ENCODE peak calls at places on chromosomes 7 and 10, in five cellular contexts. P is HCT116, W is Panc1, H is A549, N is GM12878. E is an unnamed sample.

GRCh38 chr10:110876000-110876399 is 4.3 kb downstream of the PDCD4 start:
- DNase-seq in P (no peak), W (no peak), H (no peak), N (no peak), E (no peak)

GRCh38 chr7:37352974-37353948 is 95.4 kb downstream of the ELMO1 start:
- DNase-seq in P (peak), W (peak), H (no peak), N (no peak), E (peak)

GRCh38 chr7:51187941-51188340 is 128.7 kb downstream of the COBL start:
- DNase-seq in P (no peak), W (no peak), H (peak), N (no peak), E (no peak)

GRCh38 chr10:119549247-119549999 is 6.9 kb upstream of the RGS10 start:
- DNase-seq in P (no peak), W (no peak), H (no peak), N (no peak), E (no peak)

GRCh38 chr7:23299770-23300300 is 696 bp downstream of the MALSU1 start:
- DNase-seq in P (no peak), W (no peak), H (peak), N (no peak), E (no peak)

GRCh38 chr10:26650406-26650805 is 47.1 kb upstream of the PDSS1 start:
- DNase-seq in P (no peak), W (no peak), H (no peak), N (no peak), E (no peak)

GRCh38 chr10:63866075-63866746 is 345.0 kb downstream of the REEP3 start:
- DNase-seq in P (peak), W (peak), H (peak), N (peak), E (no peak)

GRCh38 chr10:4144802-4145201 is 359.8 kb upstream of the KLF6 start:
- DNase-seq in P (no peak), W (no peak), H (no peak), N (no peak), E (no peak)

GRCh38 chr7:37128644-37129043 is 320.0 kb downstream of the ELMO1 start:
- DNase-seq in P (no peak), W (no peak), H (no peak), N (no peak), E (no peak)

GRCh38 chr7:140674899-140675701 is 2.4 kb downstream of the ADCK2 start:
- DNase-seq in P (peak), W (no peak), H (peak), N (no peak), E (peak)

GRCh38 chr10:9957352-9957751 is 1060.3 kb upstream of the CELF2 start:
- DNase-seq in P (no peak), W (no peak), H (no peak), N (no peak), E (no peak)

GRCh38 chr7:137990251-137990901 is 11.5 kb downstream of the CREB3L2 start:
- DNase-seq in P (no peak), W (no peak), H (no peak), N (no peak), E (no peak)

GRCh38 chr10:124036746-124037145 is 56.7 kb downstream of the CHST15 start:
- DNase-seq in P (no peak), W (no peak), H (no peak), N (no peak), E (no peak)

GRCh38 chr7:17601921-17602320 is 303.5 kb downstream of the AHR start:
- DNase-seq in P (no peak), W (no peak), H (no peak), N (no peak), E (no peak)

GRCh38 chr7:16644624-16644986 is 949 bp downstream of the ANKMY2 start:
- DNase-seq in P (no peak), W (no peak), H (peak), N (no peak), E (no peak)

GRCh38 chr7:139242741-139243281 is 11.8 kb downstream of the UBN2 start:
- DNase-seq in P (no peak), W (peak), H (no peak), N (no peak), E (no peak)

GRCh38 chr10:116626815-116627214 is 6.1 kb downstream of the PNLIPRP2 start:
- DNase-seq in P (no peak), W (no peak), H (no peak), N (no peak), E (no peak)

GRCh38 chr7:142391191-142391992 is 133.5 kb upstream of the PRSS58 start:
- DNase-seq in P (peak), W (no peak), H (no peak), N (no peak), E (no peak)

GRCh38 chr10:116270691-116271592 is 2.1 kb downstream of the GFRA1 start:
- DNase-seq in P (no peak), W (no peak), H (no peak), N (no peak), E (no peak)

GRCh38 chr7:148527717-148528168 is 62.8 kb upstream of the C7orf33 start:
- DNase-seq in P (peak), W (peak), H (peak), N (peak), E (peak)

GRCh38 chr10:68154211-68154497 is 44.9 kb downstream of the MYPN start:
- DNase-seq in P (no peak), W (no peak), H (no peak), N (no peak), E (no peak)

GRCh38 chr10:106500585-106501525 is 663.7 kb downstream of the SORCS1 start:
- DNase-seq in P (no peak), W (no peak), H (no peak), N (no peak), E (no peak)

GRCh38 chr10:55852850-55853249 is 508.2 kb downstream of the ZWINT start:
- DNase-seq in P (no peak), W (no peak), H (no peak), N (no peak), E (no peak)

GRCh38 chr7:80934286-80934685 is 15.4 kb upstream of the SEMA3C start:
- DNase-seq in P (no peak), W (no peak), H (no peak), N (no peak), E (no peak)

GRCh38 chr7:157002819-157003421 is 7.5 kb downstream of the MNX1 start:
- DNase-seq in P (no peak), W (no peak), H (no peak), N (no peak), E (no peak)

GRCh38 chr7:51123322-51124021 is 193.1 kb downstream of the COBL start:
- DNase-seq in P (peak), W (peak), H (peak), N (no peak), E (no peak)

GRCh38 chr7:101543846-101544245 is 85.2 kb downstream of the MYL10 start:
- DNase-seq in P (no peak), W (no peak), H (no peak), N (no peak), E (no peak)

GRCh38 chr7:101539784-101540183 is 89.3 kb downstream of the MYL10 start:
- DNase-seq in P (no peak), W (no peak), H (no peak), N (no peak), E (no peak)

GRCh38 chr7:101545441-101546190 is 83.5 kb downstream of the MYL10 start:
- DNase-seq in P (no peak), W (no peak), H (no peak), N (no peak), E (no peak)

GRCh38 chr7:101543242-101543766 is 85.8 kb downstream of the MYL10 start:
- DNase-seq in P (no peak), W (no peak), H (no peak), N (no peak), E (no peak)

DNA sequence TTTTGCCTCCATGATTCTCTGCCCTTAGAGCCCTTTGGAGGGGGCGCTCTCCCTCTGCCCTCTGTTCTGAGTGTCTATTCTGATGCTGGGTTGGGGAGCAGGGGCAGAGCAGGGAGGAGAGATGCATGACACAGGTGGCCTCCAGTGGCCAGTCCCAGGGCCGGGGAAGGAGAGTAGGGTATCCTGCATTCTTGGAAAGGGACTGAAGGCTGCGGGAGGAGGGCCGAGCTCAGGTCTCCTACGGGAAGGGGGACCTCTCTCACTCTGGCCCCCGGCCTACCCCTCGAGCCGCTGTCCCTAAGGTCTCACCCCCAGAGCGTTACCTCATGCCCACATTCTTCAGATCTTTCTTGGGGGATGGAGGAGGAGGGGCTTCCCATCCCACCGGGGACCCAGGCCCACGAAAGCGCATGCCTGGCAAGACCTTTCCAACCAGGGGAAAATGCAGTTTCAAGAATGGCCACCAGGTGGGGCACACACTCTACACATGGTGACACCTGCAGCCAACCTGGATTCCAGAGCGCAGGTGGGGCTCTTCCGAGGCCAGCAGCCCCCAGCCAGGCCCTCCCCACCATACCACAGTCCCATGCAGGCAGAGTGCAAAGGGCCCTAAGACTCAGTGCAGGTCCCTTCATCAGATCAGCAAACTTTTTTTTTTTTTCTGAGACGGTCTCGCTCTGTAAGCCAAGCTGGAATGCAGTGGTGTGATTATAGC is 86.4 kb downstream of the MYL10 start:
- DNase-seq in P (peak), W (peak), H (peak), N (peak), E (peak)
- TF ChIP-seq REST in P (no peak), W (no peak), H (no peak), N (no peak), E (no peak)

GRCh38 chr7:24883632-24884013 is 96.4 kb downstream of the OSBPL3 start:
- DNase-seq in P (no peak), W (no peak), H (no peak), N (no peak), E (no peak)

GRCh38 chr7:24879281-24879680 is 100.7 kb downstream of the OSBPL3 start:
- DNase-seq in P (no peak), W (no peak), H (no peak), N (no peak), E (no peak)

GRCh38 chr7:24880886-24881285 is 99.1 kb downstream of the OSBPL3 start:
- DNase-seq in P (no peak), W (no peak), H (no peak), N (no peak), E (no peak)

GRCh38 chr7:24882989-24883631 is 96.9 kb downstream of the OSBPL3 start:
- DNase-seq in P (no peak), W (no peak), H (no peak), N (no peak), E (no peak)

DNA sequence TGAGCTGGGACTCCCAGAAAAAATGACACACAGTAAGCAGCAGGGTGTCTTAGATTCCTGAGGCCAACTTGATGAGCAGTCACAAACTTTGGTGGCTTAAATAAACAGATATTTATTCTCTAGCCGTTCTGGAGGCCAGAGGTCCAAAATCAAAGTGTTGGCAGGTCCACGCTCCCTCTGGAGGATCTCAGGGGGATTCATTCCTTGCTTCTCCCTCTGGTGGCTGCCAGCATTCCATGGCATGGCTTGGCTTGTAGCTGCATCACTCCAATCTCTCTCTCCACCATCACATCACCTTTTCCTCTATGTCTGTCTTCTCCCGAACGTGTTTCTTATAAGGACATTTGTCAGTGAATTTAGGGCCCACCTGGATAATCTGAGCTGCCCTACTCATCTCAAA is 98.4 kb downstream of the OSBPL3 start:
- DNase-seq in P (no peak), W (no peak), H (no peak), N (no peak), E (no peak)
- H3K27ac ChIP-seq in P (no peak), W (no peak), H (no peak), N (no peak), E (no peak)

GRCh38 chr10:61662794-61663259 is at the start of gene CABCOCO1:
- DNase-seq in P (peak), W (no peak), H (peak), N (no peak), E (no peak)
- TF ChIP-seq REST in P (no peak), W (no peak), H (no peak), N (no peak), E (no peak)

GRCh38 chr10:95500097-95500496 is 61.1 kb downstream of the SORBS1 start:
- DNase-seq in P (no peak), W (no peak), H (no peak), N (no peak), E (no peak)
- H3K27ac ChIP-seq in P (no peak), W (no peak), H (no peak), N (no peak), E (no peak)

GRCh38 chr10:60413306-60414012 is 23.8 kb upstream of the ANK3 start:
- DNase-seq in P (no peak), W (no peak), H (no peak), N (no peak), E (no peak)

GRCh38 chr10:60417024-60417423 is 27.3 kb upstream of the ANK3 start:
- DNase-seq in P (no peak), W (no peak), H (no peak), N (no peak), E (no peak)

GRCh38 chr10:60414111-60414510 is 24.4 kb upstream of the ANK3 start:
- DNase-seq in P (no peak), W (no peak), H (no peak), N (no peak), E (no peak)

GRCh38 chr10:60417898-60418297 is 28.2 kb upstream of the ANK3 start:
- DNase-seq in P (no peak), W (no peak), H (no peak), N (no peak), E (no peak)

DNA sequence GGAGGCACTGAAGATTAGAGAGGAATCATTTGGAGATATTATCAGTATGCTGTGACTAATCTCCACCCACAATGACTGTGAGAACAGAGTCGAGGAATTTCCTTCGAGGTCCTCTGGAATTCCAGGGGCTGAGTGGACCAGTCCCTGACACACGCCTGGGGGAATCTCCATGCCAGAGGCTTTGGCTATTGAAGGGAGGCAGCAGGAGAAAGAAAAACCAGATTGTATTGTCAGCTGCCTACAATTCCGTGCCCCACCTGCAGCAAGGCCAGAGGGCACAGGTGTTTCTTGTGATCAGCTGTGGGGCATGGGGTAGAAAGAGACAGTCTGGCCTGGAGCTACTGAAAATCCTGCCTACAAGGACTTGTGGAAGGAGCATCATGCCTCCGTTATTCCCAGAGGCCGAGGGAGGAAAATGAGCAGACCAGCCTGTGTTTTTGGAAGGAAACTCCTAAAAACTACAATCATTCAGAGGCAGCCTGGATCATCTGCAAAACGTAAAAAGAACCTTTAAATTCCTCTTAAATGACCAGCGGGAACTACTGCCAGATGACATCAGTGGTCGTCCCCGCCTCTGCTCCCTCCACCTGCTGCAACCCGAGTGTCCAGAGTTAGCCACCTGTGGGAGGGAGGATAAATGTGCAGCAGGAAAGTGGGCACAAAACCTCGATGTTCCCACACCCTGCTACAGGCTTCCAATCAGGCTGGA is 25.4 kb upstream of the ANK3 start:
- DNase-seq in P (no peak), W (no peak), H (peak), N (no peak), E (no peak)
- TF ChIP-seq REST in P (no peak), W (no peak), H (no peak), N (no peak), E (no peak)

GRCh38 chr7:99368750-99369389 is 5.7 kb upstream of the ARPC1B start:
- DNase-seq in P (no peak), W (no peak), H (no peak), N (no peak), E (no peak)
- H3K27ac ChIP-seq in P (no peak), W (no peak), H (no peak), N (no peak), E (no peak)

GRCh38 chr7:115475774-115476407 is 554.0 kb downstream of the MDFIC start:
- DNase-seq in P (no peak), W (no peak), H (no peak), N (no peak), E (no peak)
- TF ChIP-seq REST in P (no peak), W (no peak), H (no peak), N (no peak), E (no peak)

GRCh38 chr7:151232272-151233110 is at the start of gene CHPF2:
- DNase-seq in P (peak), W (no peak), H (peak), N (peak), E (peak)
- H3K27ac ChIP-seq in P (peak), W (peak), H (peak), N (peak), E (peak)

GRCh38 chr7:21469894-21470293 is 42.0 kb downstream of the SP4 start:
- DNase-seq in P (no peak), W (no peak), H (no peak), N (no peak), E (no peak)
- TF ChIP-seq REST in P (no peak), W (no peak), H (no peak), N (no peak), E (no peak)

DNA sequence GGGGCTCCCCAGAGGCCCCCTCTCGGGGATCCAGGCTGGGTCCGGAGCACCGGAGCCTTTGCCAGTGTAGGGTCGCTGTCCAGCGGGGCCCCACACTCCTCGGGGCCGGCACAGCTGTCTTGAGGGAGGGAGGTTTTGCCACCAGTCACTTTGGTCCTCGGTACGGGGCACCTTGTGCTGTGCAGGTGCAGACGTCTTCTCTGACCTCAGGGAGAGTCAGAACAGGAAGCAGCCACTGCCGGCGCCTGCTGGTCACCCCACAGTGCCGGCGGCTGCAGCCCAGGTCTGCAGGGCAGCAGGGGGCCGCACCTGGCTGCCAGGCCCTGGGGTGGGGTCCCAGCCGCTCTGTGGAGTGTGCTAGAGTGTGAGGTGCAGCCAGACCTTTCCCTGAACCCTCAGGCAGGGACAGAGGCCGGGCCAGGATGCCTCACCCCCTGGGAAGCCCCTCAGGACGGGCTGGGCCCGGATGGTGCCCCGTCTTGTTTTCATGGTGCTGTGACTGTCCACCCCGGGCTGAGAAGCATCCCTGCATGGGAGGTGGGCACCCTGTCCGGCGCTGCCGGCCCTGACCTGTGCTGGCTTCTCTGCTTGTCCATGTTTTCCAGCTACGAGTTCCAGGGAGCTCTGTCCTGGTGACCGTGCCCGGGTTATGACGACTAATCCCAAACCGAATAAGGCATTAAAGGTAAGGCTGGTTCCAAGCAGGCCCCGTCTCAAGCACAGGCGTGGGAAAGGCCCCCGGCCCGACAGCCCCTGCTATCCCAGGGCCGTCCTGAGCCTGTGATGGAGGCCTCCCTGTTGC is 8.2 kb downstream of the MAFK start:
- DNase-seq in P (no peak), W (no peak), H (no peak), N (no peak), E (no peak)
- H3K27ac ChIP-seq in P (peak), W (peak), H (peak), N (no peak), E (no peak)

E was measured in HL-60.